ENCODE peak calls at places on chromosomes 6 and 20, in seven cellular contexts. N is anterior cingulate cortex; I is lower leg skin; K is A549; Z is mesothelial cell of epicardium; F is suprapubic skin; G is activated CD4-positive, CD25-positive, alpha-beta regulatory T cell. T is an unnamed sample.

GRCh38 chr6:116309001-116309400 is 29.3 kb upstream of the TSPYL1 start:
- DNase-seq in N (no peak), I (no peak), K (no peak), Z (no peak), F (no peak), G (no peak), T (no peak)

GRCh38 chr6:33088258-33088930 is 12.6 kb downstream of the HLA-DPB1 start:
- DNase-seq in N (no peak), I (no peak), K (no peak), Z (no peak), F (no peak), G (no peak), T (no peak)

GRCh38 chr6:106300944-106301343 is 24.6 kb downstream of the ATG5 start:
- DNase-seq in N (no peak), I (no peak), K (peak; percentile 50), Z (no peak), F (no peak), G (no peak), T (no peak)

GRCh38 chr20:47489448-47489872 is 12.2 kb upstream of the NCOA3 start:
- DNase-seq in N (no peak), I (peak; percentile 33), K (no peak), Z (no peak), F (no peak), G (peak; percentile 12), T (no peak)

GRCh38 chr6:422423-423061 is 31.0 kb downstream of the IRF4 start:
- DNase-seq in N (no peak), I (no peak), K (peak; percentile 92), Z (no peak), F (no peak), G (no peak), T (no peak)

GRCh38 chr6:46062312-46062711 is 46.7 kb upstream of the CLIC5 start:
- DNase-seq in N (no peak), I (no peak), K (no peak), Z (no peak), F (no peak), G (no peak), T (no peak)

GRCh38 chr20:23229989-23230388 is 120.6 kb upstream of the NXT1 start:
- DNase-seq in N (no peak), I (no peak), K (no peak), Z (no peak), F (no peak), G (no peak), T (no peak)

GRCh38 chr20:63230800-63231268 is 4.9 kb upstream of the BIRC7 start:
- DNase-seq in N (peak; percentile 55), I (no peak), K (peak; percentile 56), Z (peak; percentile 66), F (no peak), G (no peak), T (no peak)

GRCh38 chr6:107801195-107801594 is 22.9 kb downstream of the SCML4 start:
- DNase-seq in N (no peak), I (no peak), K (no peak), Z (no peak), F (no peak), G (no peak), T (no peak)

GRCh38 chr20:59945731-59946130 is 5.5 kb downstream of the FAM217B start:
- DNase-seq in N (no peak), I (no peak), K (no peak), Z (no peak), F (no peak), G (no peak), T (no peak)

GRCh38 chr6:165842291-165842936 is 179.4 kb upstream of the PDE10A start:
- DNase-seq in N (no peak), I (no peak), K (no peak), Z (no peak), F (no peak), G (no peak), T (no peak)

GRCh38 chr20:64159286-64159680 is 5.0 kb upstream of the MYT1 start:
- DNase-seq in N (no peak), I (no peak), K (no peak), Z (no peak), F (no peak), G (no peak), T (no peak)

GRCh38 chr6:14758421-14759043 is 487.3 kb upstream of the JARID2 start:
- DNase-seq in N (no peak), I (no peak), K (peak; percentile 55), Z (no peak), F (no peak), G (no peak), T (no peak)

GRCh38 chr20:25310921-25311728 is 63.2 kb downstream of the PYGB start:
- DNase-seq in N (no peak), I (no peak), K (no peak), Z (no peak), F (peak; percentile 52), G (no peak), T (no peak)

GRCh38 chr6:83265384-83265783 is 72.2 kb downstream of the RWDD2A start:
- DNase-seq in N (no peak), I (no peak), K (no peak), Z (no peak), F (no peak), G (no peak), T (no peak)

GRCh38 chr6:122568865-122569264 is 41.3 kb upstream of the PKIB start:
- DNase-seq in N (no peak), I (no peak), K (no peak), Z (no peak), F (no peak), G (no peak), T (no peak)

GRCh38 chr20:23086056-23086551 is at the start of gene CD93:
- DNase-seq in N (no peak), I (no peak), K (no peak), Z (no peak), F (no peak), G (no peak), T (no peak)

GRCh38 chr20:20611165-20611564 is 101.3 kb downstream of the RALGAPA2 start:
- DNase-seq in N (no peak), I (no peak), K (no peak), Z (no peak), F (no peak), G (no peak), T (no peak)

GRCh38 chr20:57390604-57391438 is at the start of gene RBM38:
- DNase-seq in N (peak; percentile 74), I (peak; percentile 42), K (peak; percentile 67), Z (peak; percentile 74), F (no peak), G (peak; percentile 72), T (peak; percentile 78)

GRCh38 chr20:44087051-44087856 is 99.7 kb downstream of the JPH2 start:
- DNase-seq in N (no peak), I (no peak), K (no peak), Z (no peak), F (no peak), G (no peak), T (no peak)